ENCODE peak calls at places on chromosome 16, in eight cellular contexts. Y is activated CD8-positive, alpha-beta T cell treated with anti-CD3 and anti-CD28 coated beads for 36 hours; O is GM23338; C is body of pancreas; B is fibroblast of villous mesenchyme; X is left lung; S is WERI-Rb-1; T is left ventricle myocardium inferior. A is an unnamed sample.

GRCh38 chr16:87389245-87389644 is 2.9 kb upstream of the MAP1LC3B start:
- DNase-seq in O (no peak), S (peak), B (no peak), X (no peak), Y (no peak), C (peak), T (no peak), A (no peak)

GRCh38 chr16:68289621-68290329 is 21.0 kb downstream of the SLC7A6OS start:
- DNase-seq in O (no peak), S (no peak), C (no peak), T (no peak), X (no peak), B (no peak), Y (peak), A (peak)

GRCh38 chr16:53651357-53651756 is 52.3 kb downstream of the RPGRIP1L start:
- DNase-seq in X (no peak), B (no peak), S (no peak), T (no peak), Y (no peak), C (no peak), O (peak), A (no peak)

GRCh38 chr16:83886199-83886971 is 12.5 kb upstream of the MLYCD start:
- DNase-seq in S (no peak), C (no peak), Y (no peak), X (no peak), O (no peak), B (no peak), T (no peak), A (no peak)

GRCh38 chr16:14070877-14071575 is at the start of gene MRTFB:
- DNase-seq in T (peak), O (peak), Y (peak), C (peak), S (peak), B (peak), X (peak), A (peak)

GRCh38 chr16:12780467-12780866 is 23.2 kb downstream of the CPPED1 start:
- DNase-seq in T (no peak), O (no peak), S (no peak), B (no peak), X (no peak), Y (no peak), C (no peak), A (no peak)

GRCh38 chr16:1397779-1398178 is 16.7 kb downstream of the UNKL start:
- DNase-seq in S (no peak), T (no peak), B (no peak), O (no peak), Y (no peak), X (no peak), C (no peak), A (no peak)

GRCh38 chr16:80583466-80583865 is 42.7 kb downstream of the DYNLRB2 start:
- DNase-seq in X (no peak), T (peak), S (no peak), B (peak), O (no peak), Y (peak), C (no peak), A (no peak)

GRCh38 chr16:1159973-1160772 is 7.3 kb downstream of the CACNA1H start:
- DNase-seq in T (peak), O (no peak), B (peak), C (peak), X (no peak), S (peak), Y (no peak), A (no peak)

GRCh38 chr16:70569752-70570151 is 46.1 kb downstream of the SF3B3 start:
- DNase-seq in X (no peak), O (no peak), S (no peak), B (no peak), C (no peak), T (no peak), Y (no peak), A (no peak)

GRCh38 chr16:57604177-57604576 is 24.3 kb upstream of the ADGRG1 start:
- DNase-seq in Y (no peak), X (no peak), O (no peak), T (no peak), S (no peak), B (no peak), C (no peak), A (no peak)

GRCh38 chr16:58031016-58031800 is 5.7 kb downstream of the MMP15 start:
- DNase-seq in B (no peak), S (peak), X (peak), T (no peak), Y (no peak), O (no peak), C (peak), A (no peak)

GRCh38 chr16:66304151-66304550 is 62.3 kb upstream of the CDH5 start:
- DNase-seq in O (no peak), Y (no peak), S (no peak), C (no peak), X (no peak), B (no peak), T (no peak), A (no peak)

GRCh38 chr16:75559564-75560372 is 3.7 kb upstream of the TMEM231 start:
- DNase-seq in C (no peak), B (peak), T (no peak), Y (no peak), X (no peak), O (peak), S (no peak), A (no peak)

GRCh38 chr16:4306439-4307214 is 9.2 kb upstream of the GLIS2 start:
- DNase-seq in T (no peak), C (no peak), X (peak), O (peak), Y (peak), S (peak), B (no peak), A (peak)

GRCh38 chr16:10368984-10369551 is 16.8 kb upstream of the ATF7IP2 start:
- DNase-seq in C (peak), T (no peak), S (peak), O (peak), B (no peak), Y (no peak), X (no peak), A (no peak)

GRCh38 chr16:391885-392335 is 5.1 kb upstream of the NME4 start:
- DNase-seq in Y (peak), C (peak), O (peak), T (no peak), X (peak), S (peak), B (peak), A (peak)

GRCh38 chr16:2786826-2787151 is 571 bp downstream of the PRSS33 start:
- DNase-seq in C (no peak), O (no peak), S (no peak), B (no peak), T (no peak), X (no peak), Y (no peak), A (no peak)

GRCh38 chr16:85759631-85760419 is 8.9 kb upstream of the C16orf74 start:
- DNase-seq in S (no peak), X (peak), B (no peak), C (peak), T (no peak), Y (peak), O (peak), A (peak)
- TF ChIP-seq CTCF in S (peak), X (peak), B (peak), C (peak), T (peak), Y (peak), O (peak), A (peak)

DNA sequence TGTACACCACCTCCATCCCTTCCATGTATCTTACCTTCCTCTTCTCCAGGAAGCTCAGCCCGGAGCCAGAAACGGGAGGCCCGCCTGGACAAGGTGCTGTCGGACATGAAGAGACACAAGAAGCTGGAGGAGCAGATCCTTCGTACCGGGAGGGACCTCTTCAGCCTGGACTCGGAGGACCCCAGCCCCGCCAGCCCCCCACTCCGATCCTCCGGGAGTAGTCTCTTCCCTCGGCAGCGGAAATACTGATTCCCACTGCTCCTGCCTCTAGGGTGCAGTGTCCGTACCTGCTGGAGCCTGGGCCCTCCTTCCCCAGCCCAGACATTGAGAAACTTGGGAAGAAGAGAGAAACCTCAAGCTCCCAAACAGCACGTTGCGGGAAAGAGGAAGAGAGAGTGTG is 756 bp upstream of the MVP start:
- DNase-seq in X (no peak), C (no peak), Y (no peak), S (no peak), B (no peak), T (no peak), O (no peak), A (no peak)
- TF ChIP-seq CTCF in X (no peak), C (peak), Y (no peak), S (peak), B (no peak), T (no peak), O (peak), A (no peak)

GRCh38 chr16:73217654-73218053 is 169.7 kb upstream of the ZFHX3 start:
- DNase-seq in B (no peak), Y (no peak), O (peak), X (no peak), S (no peak), T (no peak), C (no peak), A (no peak)
- TF ChIP-seq CTCF in B (peak), Y (no peak), O (peak), X (no peak), S (peak), T (no peak), C (no peak), A (no peak)

GRCh38 chr16:82738699-82739098 is 111.9 kb downstream of the CDH13 start:
- DNase-seq in T (no peak), O (peak), X (no peak), C (no peak), B (no peak), S (no peak), Y (peak), A (no peak)
- TF ChIP-seq CTCF in T (peak), O (peak), X (no peak), C (no peak), B (peak), S (no peak), Y (no peak), A (peak)

GRCh38 chr16:56330476-56330875 is 94.9 kb downstream of the AMFR start:
- DNase-seq in S (no peak), X (no peak), O (no peak), C (no peak), B (no peak), Y (no peak), T (no peak), A (no peak)

GRCh38 chr16:56334761-56335160 is 90.6 kb downstream of the AMFR start:
- DNase-seq in C (no peak), Y (no peak), T (no peak), S (no peak), O (no peak), B (no peak), X (peak), A (no peak)

GRCh38 chr16:56331399-56331798 is 93.9 kb downstream of the AMFR start:
- DNase-seq in S (no peak), B (no peak), C (no peak), Y (no peak), O (no peak), T (no peak), X (peak), A (no peak)

GRCh38 chr16:56331915-56332314 is 93.4 kb downstream of the AMFR start:
- DNase-seq in C (no peak), T (no peak), S (no peak), O (no peak), B (no peak), X (peak), Y (no peak), A (no peak)

GRCh38 chr16:56332464-56333079 is 92.8 kb downstream of the AMFR start:
- DNase-seq in B (peak), S (peak), Y (peak), O (peak), X (peak), T (peak), C (peak), A (peak)
- TF ChIP-seq CTCF in B (peak), S (peak), Y (no peak), O (peak), X (no peak), T (peak), C (peak), A (peak)